ENCODE peak calls at places on chromosome 13, in eight cellular contexts. B is ELF-1; Z is NCI-H1092 treated with DMSO at 0.1 percent for 48 hours; K is occipital lobe; P is CD4-positive, alpha-beta T cell; R is cardiac fibroblast; A is activated naive CD8-positive, alpha-beta T cell treated with anti-CD3 and anti-CD28 coated beads, Interleukin-2, amount 50 U/mL, for 24 hours; W is posterior vena cava. O is an unnamed sample.
A peak's percentile ranks its signal among the peaks of the same experiment; 100 is the strongest.

GRCh38 chr13:107969551-107969950 is 245.8 kb downstream of the LIG4 start:
- DNase-seq in A (no peak), B (no peak), K (no peak), P (no peak), W (no peak), R (no peak), Z (no peak), O (no peak)

GRCh38 chr13:30222253-30222652 is 85.1 kb downstream of the KATNAL1 start:
- DNase-seq in A (no peak), B (no peak), K (no peak), Z (no peak), W (no peak), P (no peak), R (no peak), O (no peak)

GRCh38 chr13:21933001-21933400 is 262.1 kb downstream of the FGF9 start:
- DNase-seq in W (no peak), R (no peak), B (no peak), Z (peak; percentile 54), A (no peak), P (no peak), K (no peak), O (no peak)

GRCh38 chr13:108681986-108682562 is 52.7 kb downstream of the MYO16 start:
- DNase-seq in P (no peak), K (no peak), R (no peak), A (no peak), B (no peak), W (no peak), Z (no peak), O (no peak)

GRCh38 chr13:24299488-24300114 is 9.8 kb upstream of the C1QTNF9 start:
- DNase-seq in B (no peak), P (no peak), W (no peak), Z (no peak), R (no peak), A (no peak), K (no peak), O (no peak)

GRCh38 chr13:44142911-44143665 is 230.5 kb upstream of the SERP2 start:
- DNase-seq in Z (no peak), P (no peak), B (no peak), R (no peak), K (no peak), W (no peak), A (no peak), O (no peak)

GRCh38 chr13:39107484-39108040 is 69.3 kb downstream of the NHLRC3 start:
- DNase-seq in R (no peak), W (no peak), P (no peak), A (no peak), Z (peak; percentile 54), K (no peak), B (no peak), O (no peak)

GRCh38 chr13:20492641-20493040 is 33.0 kb downstream of the CRYL1 start:
- DNase-seq in R (peak; percentile 33), Z (peak; percentile 13), A (peak; percentile 44), B (peak; percentile 34), K (peak; percentile 3), P (peak; percentile 10), W (no peak), O (no peak)

GRCh38 chr13:48160879-48161278 is 66.0 kb upstream of the MED4 start:
- DNase-seq in P (no peak), Z (no peak), K (no peak), A (no peak), W (no peak), R (peak; percentile 33), B (no peak), O (no peak)

GRCh38 chr13:74886496-74886895 is 595.5 kb downstream of the TBC1D4 start:
- DNase-seq in R (peak; percentile 43), Z (no peak), A (no peak), W (no peak), B (no peak), K (no peak), P (no peak), O (no peak)

GRCh38 chr13:30737511-30738342 is 2.4 kb downstream of the ALOX5AP start:
- DNase-seq in Z (no peak), P (no peak), A (no peak), K (no peak), R (no peak), W (no peak), B (no peak), O (no peak)

GRCh38 chr13:71218960-71219359 is 648.0 kb downstream of the DACH1 start:
- DNase-seq in W (no peak), R (no peak), K (no peak), Z (peak; percentile 60), B (no peak), P (no peak), A (no peak), O (no peak)

GRCh38 chr13:109249780-109250528 is 536.4 kb downstream of the IRS2 start:
- DNase-seq in P (no peak), R (no peak), K (no peak), A (no peak), B (no peak), W (no peak), Z (no peak), O (no peak)

GRCh38 chr13:97627566-97627965 is 193.6 kb downstream of the RAP2A start:
- DNase-seq in W (peak; percentile 90), R (peak; percentile 95), Z (peak; percentile 56), P (no peak), A (no peak), B (peak; percentile 35), K (peak; percentile 50), O (no peak)

GRCh38 chr13:43908156-43909126 is 28.7 kb downstream of the LACC1 start:
- DNase-seq in W (no peak), Z (peak; percentile 29), K (no peak), A (no peak), P (no peak), R (peak; percentile 72), B (no peak), O (no peak)